ENCODE peak calls at places on chromosomes 7 and 10, in four cellular contexts. U, X, V and M are unnamed samples.

GRCh38 chr7:48170506-48170905 is 752 bp upstream of the ABCA13 start:
- DNase-seq in U (no peak), X (no peak), V (no peak), M (no peak)

GRCh38 chr7:101172854-101173751 is 7.0 kb downstream of the NAT16 start:
- DNase-seq in U (no peak), X (peak; percentile 68), V (no peak), M (no peak)

GRCh38 chr10:95275726-95276366 is 15.0 kb downstream of the PDLIM1 start:
- DNase-seq in U (no peak), X (no peak), V (no peak), M (no peak)

GRCh38 chr10:87918254-87918859 is 54.9 kb downstream of the PTEN start:
- DNase-seq in U (no peak), X (no peak), V (no peak), M (no peak)

GRCh38 chr10:32110790-32111189 is 54.6 kb upstream of the KIF5B start:
- DNase-seq in U (no peak), X (no peak), V (no peak), M (no peak)

GRCh38 chr10:44978570-44979280 is at the start of gene DEPP1:
- DNase-seq in U (peak; percentile 93), X (peak; percentile 90), V (peak; percentile 11), M (peak; percentile 58)

GRCh38 chr7:40654171-40654570 is 519.4 kb downstream of the SUGCT start:
- DNase-seq in U (no peak), X (no peak), V (no peak), M (no peak)

GRCh38 chr10:80464557-80465466 is 10.7 kb downstream of the TSPAN14 start:
- DNase-seq in U (no peak), X (no peak), V (no peak), M (peak; percentile 71)

GRCh38 chr10:62528441-62528840 is 154.3 kb downstream of the ZNF365 start:
- DNase-seq in U (no peak), X (no peak), V (no peak), M (no peak)

GRCh38 chr7:106774768-106775551 is 90.1 kb upstream of the PIK3CG start:
- DNase-seq in U (no peak), X (no peak), V (no peak), M (no peak)

GRCh38 chr7:133512560-133512959 is 259.7 kb downstream of the EXOC4 start:
- DNase-seq in U (no peak), X (peak; percentile 92), V (no peak), M (no peak)

GRCh38 chr10:48439581-48440041 is 133.1 kb downstream of the MAPK8 start:
- DNase-seq in U (no peak), X (no peak), V (no peak), M (no peak)

GRCh38 chr10:102517553-102517952 is 13.8 kb downstream of the SUFU start:
- DNase-seq in U (no peak), X (peak; percentile 44), V (no peak), M (no peak)

GRCh38 chr7:36161996-36162395 is 8.9 kb downstream of the EEPD1 start:
- DNase-seq in U (no peak), X (no peak), V (no peak), M (no peak)

GRCh38 chr10:53489783-53490182 is 717.2 kb upstream of the MBL2 start:
- DNase-seq in U (no peak), X (no peak), V (no peak), M (no peak)

GRCh38 chr10:52853704-52854103 is 81.1 kb upstream of the MBL2 start:
- DNase-seq in U (no peak), X (no peak), V (no peak), M (no peak)

GRCh38 chr10:73969224-73969811 is 28.6 kb upstream of the VCL start:
- DNase-seq in U (no peak), X (no peak), V (no peak), M (no peak)

GRCh38 chr7:21355406-21355874 is 72.4 kb upstream of the SP4 start:
- DNase-seq in U (no peak), X (no peak), V (no peak), M (no peak)

GRCh38 chr10:132279873-132280645 is 27.7 kb downstream of the STK32C start:
- DNase-seq in U (no peak), X (no peak), V (no peak), M (no peak)

GRCh38 chr10:132467464-132468149 is 70.0 kb upstream of the INPP5A start:
- DNase-seq in U (no peak), X (no peak), V (no peak), M (no peak)

GRCh38 chr10:79047875-79048638 is 20.7 kb upstream of the ZMIZ1 start:
- DNase-seq in U (no peak), X (no peak), V (peak; percentile 70), M (no peak)

GRCh38 chr10:71391701-71392100 is 5.0 kb upstream of the CDH23 start:
- DNase-seq in U (no peak), X (no peak), V (no peak), M (no peak)

GRCh38 chr7:104156842-104157277 is 51.0 kb downstream of the ORC5 start:
- DNase-seq in U (no peak), X (no peak), V (no peak), M (no peak)

GRCh38 chr10:96491303-96491702 is 22.4 kb downstream of the TLL2 start:
- DNase-seq in U (no peak), X (no peak), V (no peak), M (no peak)

GRCh38 chr7:7970620-7971307 is 2.2 kb downstream of the GLCCI1 start:
- DNase-seq in U (no peak), X (no peak), V (no peak), M (no peak)

GRCh38 chr7:7970113-7970619 is 1.6 kb downstream of the GLCCI1 start:
- DNase-seq in U (no peak), X (no peak), V (no peak), M (no peak)

GRCh38 chr7:7967909-7968543 is 570 bp upstream of the GLCCI1 start:
- DNase-seq in U (no peak), X (no peak), V (no peak), M (no peak)

GRCh38 chr7:7968544-7969305 is at the start of gene GLCCI1:
- DNase-seq in U (peak; percentile 94), X (peak; percentile 89), V (peak; percentile 97), M (peak; percentile 92)

GRCh38 chr7:7969306-7970112 is 913 bp downstream of the GLCCI1 start:
- DNase-seq in U (peak; percentile 24), X (no peak), V (peak; percentile 36), M (peak; percentile 21)
- TF ChIP-seq CTCF in U (no peak), X (no peak), V (no peak), M (peak; percentile 33)

GRCh38 chr7:54785261-54785660 is 26.2 kb upstream of the SEC61G start:
- DNase-seq in U (no peak), X (no peak), V (no peak), M (no peak)
- TF ChIP-seq CTCF in U (no peak), X (no peak), V (no peak), M (no peak)

DNA sequence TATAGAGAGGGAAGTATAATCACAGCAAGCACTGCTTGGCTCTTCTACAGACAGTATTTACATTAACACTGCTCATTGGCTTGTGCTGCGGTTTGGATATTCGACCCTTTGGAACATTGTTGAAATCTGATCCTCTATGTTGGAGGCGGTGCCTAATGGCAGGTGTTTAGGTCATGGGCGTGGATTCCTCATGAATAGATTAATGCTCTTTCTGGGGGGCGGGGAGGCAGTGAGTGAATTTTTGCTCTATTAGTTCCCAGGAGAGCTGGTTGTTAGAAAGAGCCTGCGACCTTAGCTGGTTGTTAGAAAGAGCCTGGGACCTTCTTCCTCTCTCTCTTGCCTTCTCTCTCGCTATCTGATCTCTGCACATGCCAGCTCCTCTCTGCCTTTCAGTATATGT is 77.3 kb upstream of the SVIL start:
- DNase-seq in U (no peak), X (no peak), V (no peak), M (no peak)
- TF ChIP-seq CTCF in U (no peak), X (no peak), V (no peak), M (no peak)

GRCh38 chr7:157627646-157628045 is 290.8 kb downstream of the DNAJB6 start:
- DNase-seq in U (no peak), X (no peak), V (no peak), M (no peak)
- TF ChIP-seq CTCF in U (no peak), X (no peak), V (no peak), M (no peak)

GRCh38 chr7:99131290-99131689 is 12.6 kb downstream of the SMURF1 start:
- DNase-seq in U (no peak), X (no peak), V (no peak), M (no peak)
- TF ChIP-seq CTCF in U (no peak), X (no peak), V (no peak), M (no peak)

DNA sequence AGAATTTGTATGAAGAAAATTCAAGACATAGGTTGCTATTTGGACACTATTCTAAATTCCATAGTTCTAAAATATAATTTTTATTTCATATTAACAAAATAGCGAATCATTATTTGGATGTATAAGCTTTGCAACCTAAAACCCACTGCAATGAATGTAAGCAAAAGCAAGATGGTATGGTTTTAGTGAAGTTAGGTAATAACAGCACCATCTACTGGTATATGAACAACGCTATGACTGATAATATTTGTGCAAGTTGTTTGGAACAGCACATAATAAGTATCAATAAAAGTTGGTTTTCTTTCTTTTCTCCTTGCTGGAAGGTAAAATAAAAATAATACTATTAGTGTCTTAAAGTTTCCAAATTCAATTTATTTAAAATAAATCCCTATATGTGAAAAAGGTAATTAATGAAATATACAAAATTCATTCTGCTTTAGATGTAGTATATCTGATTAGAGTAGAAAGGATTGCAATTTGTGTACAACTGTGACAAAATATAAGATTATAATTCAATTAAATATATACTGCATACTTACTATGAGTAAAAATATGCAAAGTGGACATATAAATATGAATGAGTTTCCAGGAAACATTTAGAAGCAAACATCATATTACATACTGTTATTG is 79.0 kb upstream of the LSM8 start:
- DNase-seq in U (no peak), X (no peak), V (no peak), M (no peak)
- TF ChIP-seq CTCF in U (peak; percentile 24), X (peak; percentile 66), V (no peak), M (peak; percentile 78)

GRCh38 chr10:67843284-67843683 is 5.3 kb upstream of the DNAJC12 start:
- DNase-seq in U (no peak), X (no peak), V (no peak), M (no peak)
- TF ChIP-seq CTCF in U (no peak), X (no peak), V (no peak), M (no peak)

GRCh38 chr7:151311294-151311864 is 30.2 kb upstream of the NUB1 start:
- DNase-seq in U (no peak), X (no peak), V (no peak), M (no peak)

GRCh38 chr7:151312356-151312755 is 29.3 kb upstream of the NUB1 start:
- DNase-seq in U (no peak), X (no peak), V (no peak), M (no peak)

GRCh38 chr7:151309306-151309705 is 32.3 kb upstream of the NUB1 start:
- DNase-seq in U (no peak), X (no peak), V (no peak), M (no peak)

GRCh38 chr7:151308791-151309190 is 32.8 kb upstream of the NUB1 start:
- DNase-seq in U (no peak), X (no peak), V (no peak), M (no peak)

GRCh38 chr7:151310578-151310977 is 31.0 kb upstream of the NUB1 start:
- DNase-seq in U (no peak), X (no peak), V (no peak), M (no peak)
- TF ChIP-seq CTCF in U (no peak), X (peak; percentile 41), V (no peak), M (peak; percentile 56)